ENCODE peak calls at places on chromosomes 11 and 22, in nine cellular contexts. R, X, G, F, N, K, E, D and H are unnamed samples.

GRCh38 chr11:111759375-111759774 is 6.8 kb downstream of the PPP2R1B start:
- DNase-seq in R (no peak), X (no peak), G (no peak), F (no peak), N (no peak), K (no peak), E (no peak), D (no peak), H (no peak)

GRCh38 chr11:46480166-46480726 is 88.7 kb upstream of the CHRM4 start:
- DNase-seq in R (no peak), X (no peak), G (no peak), F (no peak), N (no peak), K (no peak), E (no peak), D (no peak), H (no peak)

GRCh38 chr11:112542479-112542878 is 281.8 kb upstream of the PLET1 start:
- DNase-seq in R (no peak), X (no peak), G (no peak), F (no peak), N (no peak), K (no peak), E (peak), D (no peak), H (no peak)

GRCh38 chr11:18271206-18271605 is 5.1 kb downstream of the SAA1 start:
- DNase-seq in R (no peak), X (no peak), G (no peak), F (no peak), N (no peak), K (no peak), E (no peak), D (no peak), H (no peak)

GRCh38 chr22:28369849-28370248 is 309.8 kb downstream of the TTC28 start:
- DNase-seq in R (no peak), X (peak), G (no peak), F (no peak), N (peak), K (no peak), E (no peak), D (no peak), H (no peak)

GRCh38 chr22:33867118-33867863 is 53.0 kb downstream of the LARGE1 start:
- DNase-seq in R (no peak), X (peak), G (peak), F (peak), N (no peak), K (no peak), E (peak), D (no peak), H (peak)

GRCh38 chr11:115924744-115925567 is 420.7 kb upstream of the CADM1 start:
- DNase-seq in R (peak), X (no peak), G (no peak), F (no peak), N (no peak), K (no peak), E (no peak), D (no peak), H (peak)

GRCh38 chr11:67312187-67313021 is 9.1 kb downstream of the SSH3 start:
- DNase-seq in R (no peak), X (no peak), G (peak), F (no peak), N (no peak), K (no peak), E (peak), D (no peak), H (no peak)

GRCh38 chr11:12086271-12087074 is 23.9 kb upstream of the MICAL2 start:
- DNase-seq in R (no peak), X (peak), G (peak), F (peak), N (no peak), K (peak), E (peak), D (no peak), H (peak)

GRCh38 chr11:61079416-61080150 is 22.7 kb upstream of the CD5 start:
- DNase-seq in R (no peak), X (no peak), G (no peak), F (no peak), N (no peak), K (no peak), E (no peak), D (peak), H (no peak)

GRCh38 chr11:11370263-11371060 is 17.4 kb upstream of the CSNK2A3 start:
- DNase-seq in R (no peak), X (peak), G (no peak), F (no peak), N (no peak), K (no peak), E (no peak), D (no peak), H (no peak)

GRCh38 chr11:94117197-94117574 is 11.5 kb upstream of the PANX1 start:
- DNase-seq in R (no peak), X (no peak), G (no peak), F (no peak), N (no peak), K (no peak), E (no peak), D (no peak), H (no peak)

GRCh38 chr11:14554959-14555358 is 34.8 kb upstream of the PSMA1 start:
- DNase-seq in R (peak), X (no peak), G (no peak), F (no peak), N (no peak), K (no peak), E (no peak), D (no peak), H (no peak)

GRCh38 chr11:128860571-128861361 is 6.3 kb downstream of the KCNJ1 start:
- DNase-seq in R (peak), X (peak), G (no peak), F (no peak), N (no peak), K (no peak), E (no peak), D (no peak), H (peak)

GRCh38 chr11:7577883-7578242 is 64.1 kb downstream of the PPFIBP2 start:
- DNase-seq in R (peak), X (peak), G (no peak), F (no peak), N (peak), K (no peak), E (peak), D (no peak), H (peak)

GRCh38 chr11:2419638-2420501 is 19.3 kb downstream of the TSSC4 start:
- DNase-seq in R (peak), X (peak), G (peak), F (peak), N (peak), K (peak), E (peak), D (peak), H (peak)

GRCh38 chr22:49736538-49736937 is 91.1 kb downstream of the BRD1 start:
- DNase-seq in R (no peak), X (no peak), G (no peak), F (no peak), N (no peak), K (no peak), E (no peak), D (no peak), H (no peak)

GRCh38 chr11:437228-437870 is 4.5 kb downstream of the ANO9 start:
- DNase-seq in R (no peak), X (no peak), G (no peak), F (no peak), N (no peak), K (no peak), E (no peak), D (no peak), H (no peak)

GRCh38 chr22:20616451-20617043 is 109.1 kb downstream of the MED15 start:
- DNase-seq in R (no peak), X (no peak), G (no peak), F (no peak), N (no peak), K (no peak), E (no peak), D (no peak), H (no peak)

GRCh38 chr22:20618488-20618887 is 111.1 kb downstream of the MED15 start:
- DNase-seq in R (no peak), X (no peak), G (no peak), F (no peak), N (no peak), K (no peak), E (no peak), D (no peak), H (no peak)

GRCh38 chr22:20615533-20616450 is 108.4 kb downstream of the MED15 start:
- DNase-seq in R (no peak), X (no peak), G (no peak), F (no peak), N (peak), K (no peak), E (no peak), D (no peak), H (no peak)

GRCh38 chr22:20613301-20613700 is 105.9 kb downstream of the MED15 start:
- DNase-seq in R (no peak), X (no peak), G (no peak), F (no peak), N (no peak), K (no peak), E (no peak), D (no peak), H (no peak)

DNA sequence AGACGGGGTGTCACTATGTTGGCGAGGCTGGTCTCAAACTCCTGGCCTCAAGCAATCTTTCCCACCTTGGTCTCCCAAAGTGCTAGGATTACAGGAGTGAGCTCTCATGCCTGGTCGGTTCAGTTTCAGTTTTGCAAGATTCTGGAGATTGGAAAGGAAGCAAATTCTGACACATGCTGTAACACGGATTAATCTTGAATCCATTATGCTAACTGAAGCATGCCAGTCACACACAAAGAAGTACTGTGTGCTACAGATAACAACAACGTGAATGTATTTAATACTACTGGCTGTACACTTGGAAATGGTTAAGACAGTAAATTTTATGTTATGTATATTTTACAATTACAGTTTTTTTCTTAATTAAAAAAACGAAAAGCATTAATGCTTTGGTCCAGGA is 107.6 kb downstream of the MED15 start:
- DNase-seq in R (no peak), X (peak), G (no peak), F (no peak), N (no peak), K (no peak), E (no peak), D (no peak), H (no peak)
- TF ChIP-seq EZH2 in R (no peak), X (no peak), G (no peak), F (no peak), N (no peak), K (no peak), E (no peak), D (no peak), H (no peak)

DNA sequence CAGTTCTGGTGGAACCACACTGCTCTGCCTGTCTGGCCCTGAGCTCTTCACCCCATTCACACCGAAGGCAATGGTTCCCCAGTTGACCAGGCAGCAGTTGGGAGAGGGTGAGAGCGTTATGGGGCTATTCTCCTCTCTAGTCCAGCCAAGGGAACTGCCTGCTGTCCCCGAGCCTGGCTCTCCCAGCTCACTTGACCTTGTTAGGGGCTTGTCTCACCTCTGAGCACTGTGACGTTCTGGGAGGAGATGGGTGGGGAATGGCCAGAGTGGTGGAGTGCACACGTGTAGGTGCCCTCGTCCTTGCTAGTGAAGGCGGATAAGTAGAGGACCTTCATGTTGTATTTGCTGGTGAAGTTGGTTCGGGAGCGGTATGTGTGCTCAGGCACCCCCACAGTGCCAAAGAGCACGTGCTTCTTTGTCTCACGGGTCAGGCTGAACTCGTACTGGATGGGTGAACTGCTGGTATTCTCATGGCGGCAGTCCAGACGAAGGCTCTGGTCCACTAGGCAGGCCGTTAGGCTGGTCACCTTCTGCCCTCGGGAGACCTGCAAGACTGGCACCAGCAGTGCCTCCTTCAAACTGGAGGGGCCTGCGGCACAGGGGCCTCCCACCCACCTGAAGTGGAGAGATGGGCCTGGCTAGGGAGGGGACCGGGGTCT is 3.0 kb downstream of the THY1 start:
- DNase-seq in R (no peak), X (no peak), G (no peak), F (no peak), N (no peak), K (no peak), E (no peak), D (no peak), H (no peak)
- H2AFZ ChIP-seq in R (no peak), X (no peak), G (no peak), F (no peak), N (no peak), K (no peak), E (no peak), D (no peak), H (no peak)

DNA sequence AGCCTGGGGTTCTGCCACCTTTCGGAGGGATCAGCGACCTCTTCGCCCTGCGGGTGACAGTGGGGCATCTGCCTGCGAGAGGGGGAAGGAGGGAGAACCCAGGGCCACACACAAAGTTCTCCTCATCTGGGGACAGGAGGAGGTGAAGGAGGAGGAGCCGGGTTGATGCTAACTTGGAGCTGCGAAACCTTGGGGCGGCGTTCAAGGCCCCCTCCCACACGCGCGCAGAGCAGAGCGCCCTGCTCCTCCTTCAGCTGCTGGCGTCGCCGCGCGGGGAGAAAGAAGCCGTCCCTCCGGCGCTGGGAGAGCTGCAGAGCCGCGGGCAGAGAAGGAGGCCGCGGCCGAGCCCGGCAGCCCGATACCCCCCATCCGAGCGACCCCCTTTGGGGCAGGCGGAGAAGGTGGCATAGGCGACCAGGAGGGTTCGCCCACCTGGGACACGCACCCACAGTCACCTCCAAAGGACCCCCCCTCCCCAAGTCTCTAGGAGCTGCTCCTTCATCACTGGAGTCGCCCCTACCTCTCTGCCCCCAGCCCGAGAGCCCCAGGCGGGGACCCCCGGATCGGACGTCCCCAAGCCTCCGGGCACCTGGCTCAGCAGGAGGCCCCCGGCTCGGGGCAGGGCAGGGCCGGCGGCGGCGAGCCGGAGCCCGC is at the start of gene RASD2:
- DNase-seq in R (peak), X (peak), G (peak), F (no peak), N (peak), K (no peak), E (peak), D (peak), H (no peak)
- TF ChIP-seq EZH2 in R (no peak), X (no peak), G (no peak), F (peak), N (peak), K (no peak), E (no peak), D (no peak), H (peak)

GRCh38 chr11:65417702-65418430 is 4.7 kb upstream of the NEAT1 start:
- DNase-seq in R (no peak), X (peak), G (peak), F (no peak), N (no peak), K (no peak), E (peak), D (no peak), H (peak)

GRCh38 chr11:65417221-65417701 is 5.3 kb upstream of the NEAT1 start:
- DNase-seq in R (no peak), X (peak), G (no peak), F (no peak), N (no peak), K (no peak), E (no peak), D (no peak), H (no peak)

GRCh38 chr11:65415499-65416340 is 6.9 kb upstream of the NEAT1 start:
- DNase-seq in R (no peak), X (peak), G (no peak), F (peak), N (no peak), K (no peak), E (no peak), D (peak), H (no peak)

GRCh38 chr11:65414776-65415498 is 7.7 kb upstream of the NEAT1 start:
- DNase-seq in R (no peak), X (peak), G (no peak), F (no peak), N (no peak), K (no peak), E (no peak), D (no peak), H (no peak)

GRCh38 chr11:65416341-65417185 is 6.0 kb upstream of the NEAT1 start:
- DNase-seq in R (peak), X (peak), G (peak), F (peak), N (peak), K (peak), E (peak), D (peak), H (peak)
- H2AFZ ChIP-seq in R (peak), X (no peak), G (no peak), F (no peak), N (peak), K (peak), E (peak), D (peak), H (no peak)

GRCh38 chr11:10301656-10302293 is 3.1 kb upstream of the ADM start:
- DNase-seq in R (no peak), X (peak), G (no peak), F (no peak), N (no peak), K (no peak), E (peak), D (no peak), H (peak)
- TF ChIP-seq EZH2 in R (no peak), X (no peak), G (no peak), F (no peak), N (no peak), K (no peak), E (no peak), D (no peak), H (no peak)

DNA sequence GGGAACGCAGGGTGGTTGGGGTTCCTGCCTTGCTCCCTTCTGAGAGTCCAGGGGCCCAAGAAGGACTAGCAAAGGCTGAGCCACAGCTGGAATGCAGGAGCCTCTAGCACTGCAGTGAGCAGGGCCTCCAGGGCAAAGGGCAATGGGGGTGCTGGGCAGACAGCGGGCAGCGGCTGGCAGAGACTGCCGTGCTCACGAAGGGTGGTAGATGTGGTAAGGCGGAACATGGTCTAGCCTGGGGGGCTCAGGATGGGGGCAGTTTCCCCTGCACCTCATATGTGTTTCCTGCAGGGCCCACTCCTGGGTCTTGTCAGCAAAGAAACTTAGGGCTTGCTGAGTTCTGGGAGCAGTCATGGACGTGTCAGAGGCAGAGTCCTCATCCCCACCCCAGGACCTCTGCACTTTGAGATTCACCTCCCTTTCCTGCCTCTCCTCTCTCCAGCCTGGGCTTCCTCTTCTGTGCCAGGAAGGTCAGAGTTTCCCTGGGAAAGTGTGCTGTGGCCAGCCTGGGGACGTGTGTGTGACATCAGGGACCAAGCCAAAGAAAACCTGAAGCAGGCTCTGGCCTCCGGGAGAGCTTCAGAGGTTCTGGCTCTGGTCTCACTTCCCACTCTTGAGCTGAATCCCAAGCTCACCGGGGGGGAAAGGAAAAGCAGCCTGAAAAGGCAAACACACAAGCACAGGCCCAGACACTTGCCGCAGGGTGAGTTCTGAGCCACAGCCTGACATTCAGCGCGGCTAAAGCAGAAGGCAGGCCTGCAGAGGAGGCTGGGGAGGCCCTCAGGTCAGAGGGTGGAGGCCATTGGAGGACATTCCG is 4.4 kb downstream of the MOGAT2 start:
- DNase-seq in R (no peak), X (no peak), G (no peak), F (peak), N (no peak), K (no peak), E (no peak), D (no peak), H (no peak)
- H2AFZ ChIP-seq in R (peak), X (no peak), G (no peak), F (peak), N (no peak), K (no peak), E (no peak), D (no peak), H (no peak)

DNA sequence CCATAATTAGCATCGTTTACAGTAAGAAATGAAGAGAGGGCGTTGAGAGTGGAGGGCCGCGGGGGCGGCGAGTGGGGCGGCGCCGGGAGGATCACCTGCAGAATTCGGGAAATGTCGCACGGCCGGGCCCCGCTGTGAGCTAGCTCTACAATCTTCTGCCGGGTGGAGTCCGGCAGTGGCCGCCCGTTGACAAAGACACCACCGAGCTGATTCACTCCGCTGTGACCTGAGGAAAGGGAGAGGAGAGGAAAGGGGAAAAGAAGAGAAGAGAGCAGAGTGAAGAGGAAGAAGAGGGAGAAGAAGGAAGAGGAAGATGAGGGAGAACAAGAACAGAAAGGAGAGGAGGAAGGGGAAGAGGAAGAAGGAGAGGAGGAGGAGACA is 8.5 kb downstream of the PAX6 start:
- DNase-seq in R (no peak), X (no peak), G (no peak), F (no peak), N (peak), K (no peak), E (no peak), D (peak), H (no peak)
- TF ChIP-seq EZH2 in R (no peak), X (no peak), G (no peak), F (no peak), N (peak), K (no peak), E (no peak), D (no peak), H (no peak)

GRCh38 chr11:8650401-8650990 is 32.0 kb downstream of the TRIM66 start:
- DNase-seq in R (no peak), X (peak), G (no peak), F (no peak), N (no peak), K (no peak), E (no peak), D (no peak), H (peak)
- H2AFZ ChIP-seq in R (no peak), X (no peak), G (no peak), F (no peak), N (no peak), K (no peak), E (no peak), D (no peak), H (no peak)

GRCh38 chr22:20083891-20084546 is 4.0 kb downstream of the DGCR8 start:
- DNase-seq in R (no peak), X (no peak), G (no peak), F (no peak), N (no peak), K (no peak), E (no peak), D (no peak), H (no peak)
- TF ChIP-seq EZH2 in R (no peak), X (no peak), G (no peak), F (no peak), N (no peak), K (no peak), E (no peak), D (no peak), H (no peak)